ENCODE peak calls at places on chromosome 5, in six cellular contexts. U is NCI-H1092 treated with DMSO at 0.1 percent for 48 hours; Q is MCF 10A; A is fibroblast of pulmonary artery; Y is HTR-8/SVneo; N is CD4-positive, CD25-positive, alpha-beta regulatory T cell. E is an unnamed sample.

GRCh38 chr5:88879724-88880123 is 3.3 kb downstream of the MEF2C start:
- DNase-seq in U (no peak), Q (no peak), A (no peak), Y (no peak), N (no peak), E (no peak)

GRCh38 chr5:126961702-126962101 is 68.7 kb downstream of the MARCHF3 start:
- DNase-seq in U (no peak), Q (peak), A (peak), Y (no peak), N (no peak), E (no peak)

GRCh38 chr5:123304777-123305316 is 118.4 kb downstream of the CEP120 start:
- DNase-seq in U (no peak), Q (no peak), A (no peak), Y (no peak), N (no peak), E (no peak)

GRCh38 chr5:155082401-155082800 is 68.8 kb downstream of the KIF4B start:
- DNase-seq in U (no peak), Q (peak), A (peak), Y (peak), N (no peak), E (peak)

GRCh38 chr5:312845-313244 is 8.7 kb upstream of the AHRR start:
- DNase-seq in U (no peak), Q (no peak), A (no peak), Y (no peak), N (no peak), E (no peak)

GRCh38 chr5:134003064-134003956 is 1.5 kb downstream of the VDAC1 start:
- DNase-seq in U (no peak), Q (no peak), A (no peak), Y (no peak), N (no peak), E (no peak)

GRCh38 chr5:132050661-132051371 is 9.6 kb upstream of the IL3 start:
- DNase-seq in U (no peak), Q (no peak), A (no peak), Y (no peak), N (no peak), E (peak)

GRCh38 chr5:54595724-54596123 is 78.2 kb downstream of the SNX18 start:
- DNase-seq in U (no peak), Q (no peak), A (peak), Y (no peak), N (no peak), E (no peak)

GRCh38 chr5:78888580-78889187 is 96.4 kb downstream of the ARSB start:
- DNase-seq in U (no peak), Q (peak), A (no peak), Y (no peak), N (no peak), E (no peak)

GRCh38 chr5:139759219-139759721 is 36.3 kb upstream of the PSD2 start:
- DNase-seq in U (no peak), Q (no peak), A (no peak), Y (no peak), N (no peak), E (no peak)

GRCh38 chr5:108115673-108116072 is 266.2 kb downstream of the FBXL17 start:
- DNase-seq in U (no peak), Q (no peak), A (no peak), Y (no peak), N (no peak), E (no peak)

GRCh38 chr5:27855491-27855890 is 817.1 kb upstream of the CDH9 start:
- DNase-seq in U (no peak), Q (no peak), A (no peak), Y (no peak), N (no peak), E (no peak)

GRCh38 chr5:164358531-164359259 is 853.3 kb downstream of the MAT2B start:
- DNase-seq in U (no peak), Q (peak), A (peak), Y (no peak), N (no peak), E (peak)

GRCh38 chr5:137333461-137333860 is 165.7 kb downstream of the SPOCK1 start:
- DNase-seq in U (no peak), Q (no peak), A (no peak), Y (no peak), N (no peak), E (no peak)

GRCh38 chr5:42801516-42802166 is 10.1 kb downstream of the SELENOP start:
- DNase-seq in U (no peak), Q (no peak), A (no peak), Y (no peak), N (no peak), E (no peak)

GRCh38 chr5:600551-601541 is 11.3 kb upstream of the CEP72 start:
- DNase-seq in U (no peak), Q (no peak), A (no peak), Y (no peak), N (no peak), E (peak)

GRCh38 chr5:130189961-130190360 is 285.7 kb downstream of the CHSY3 start:
- DNase-seq in U (no peak), Q (peak), A (no peak), Y (no peak), N (no peak), E (no peak)

GRCh38 chr5:134140530-134141201 is 26.2 kb downstream of the TCF7 start:
- DNase-seq in U (no peak), Q (peak), A (peak), Y (peak), N (peak), E (peak)

E was measured in SJSA1.